ENCODE peak calls at places on chromosome 15, in six cellular contexts. H is HTR-8/SVneo, M is colonic mucosa, Q is non-pigmented ciliary epithelial cell, R is Kasumi-1, J is hypothalamus. W is an unnamed sample.

GRCh38 chr15:88542342-88542733 is 4.1 kb downstream of the DET1 start:
- DNase-seq in J (no peak), R (no peak), M (no peak), Q (no peak), H (no peak), W (no peak)

GRCh38 chr15:48177383-48177874 is 666 bp downstream of the MYEF2 start:
- DNase-seq in J (no peak), Q (peak; percentile 27), R (no peak), M (no peak), H (peak; percentile 50), W (no peak)

GRCh38 chr15:49556437-49556836 is 64.2 kb downstream of the FAM227B start:
- DNase-seq in R (no peak), H (no peak), M (no peak), Q (no peak), J (no peak), W (no peak)

GRCh38 chr15:73593278-73594074 is 39.7 kb downstream of the NPTN start:
- DNase-seq in Q (no peak), H (no peak), M (no peak), J (no peak), R (peak; percentile 9), W (no peak)

GRCh38 chr15:87704276-87704675 is 552.3 kb downstream of the NTRK3 start:
- DNase-seq in H (no peak), J (no peak), R (no peak), M (no peak), Q (no peak), W (no peak)

GRCh38 chr15:70236306-70237103 is 138.8 kb upstream of the TLE3 start:
- DNase-seq in H (no peak), J (no peak), Q (peak; percentile 60), M (no peak), R (no peak), W (no peak)

GRCh38 chr15:53808058-53808703 is 48.7 kb upstream of the WDR72 start:
- DNase-seq in H (peak; percentile 4), Q (no peak), J (no peak), R (peak; percentile 42), M (no peak), W (no peak)

GRCh38 chr15:81723758-81724157 is 322.1 kb downstream of the MEX3B start:
- DNase-seq in H (no peak), R (no peak), Q (no peak), J (no peak), M (peak; percentile 24), W (no peak)

GRCh38 chr15:101115887-101116680 is 135.8 kb downstream of the CHSY1 start:
- DNase-seq in M (no peak), R (peak; percentile 63), H (no peak), Q (no peak), J (no peak), W (no peak)

GRCh38 chr15:73872370-73872769 is 994 bp upstream of the TBC1D21 start:
- DNase-seq in H (no peak), J (no peak), Q (peak; percentile 30), M (no peak), R (no peak), W (no peak)

GRCh38 chr15:29364429-29365078 is 94.9 kb upstream of the NSMCE3 start:
- DNase-seq in J (no peak), Q (peak; percentile 76), R (peak; percentile 74), H (peak; percentile 14), M (no peak), W (no peak)

GRCh38 chr15:59879506-59879905 is 124.6 kb upstream of the FOXB1 start:
- DNase-seq in H (peak; percentile 55), Q (peak; percentile 54), J (no peak), R (no peak), M (no peak), W (no peak)

GRCh38 chr15:87609474-87609873 is 647.1 kb downstream of the NTRK3 start:
- DNase-seq in J (no peak), Q (peak; percentile 53), H (no peak), M (no peak), R (no peak), W (no peak)

GRCh38 chr15:71338827-71339542 is 223.7 kb downstream of the THSD4 start:
- DNase-seq in R (no peak), M (no peak), H (no peak), Q (no peak), J (no peak), W (no peak)

GRCh38 chr15:84813435-84813834 is 3.7 kb upstream of the ALPK3 start:
- DNase-seq in M (no peak), J (no peak), H (no peak), Q (no peak), R (no peak), W (no peak)

GRCh38 chr15:92906038-92906437 is 5.9 kb downstream of the CHD2 start:
- DNase-seq in R (no peak), Q (no peak), H (no peak), M (no peak), J (no peak), W (no peak)

GRCh38 chr15:51622269-51623180 is at the start of gene DMXL2:
- DNase-seq in R (peak; percentile 89), Q (no peak), J (peak; percentile 74), H (peak; percentile 70), M (peak; percentile 86), W (peak; percentile 69)

GRCh38 chr15:56798639-56799038 is 65.3 kb upstream of the ZNF280D start:
- DNase-seq in Q (no peak), M (no peak), H (no peak), R (peak; percentile 40), J (no peak), W (no peak)

GRCh38 chr15:97684249-97684648 is 276.3 kb upstream of the ARRDC4 start:
- DNase-seq in J (no peak), Q (no peak), R (peak; percentile 98), H (no peak), M (no peak), W (no peak)

GRCh38 chr15:38512901-38513300 is 51.7 kb downstream of the RASGRP1 start:
- DNase-seq in J (no peak), R (no peak), M (no peak), Q (no peak), H (no peak), W (no peak)

GRCh38 chr15:45618813-45619212 is 16.0 kb upstream of the SQOR start:
- DNase-seq in Q (no peak), J (no peak), H (no peak), M (no peak), R (no peak), W (no peak)